ENCODE peak calls at places on chromosomes 1 and 21, in five cellular contexts. R, K, G, M and I are unnamed samples.

GRCh38 chr1:220881918-220882891 is 3.0 kb downstream of the HLX start:
- DNase-seq in R (no peak), K (peak), G (no peak), M (no peak), I (no peak)

GRCh38 chr21:29481641-29482040 is 182.9 kb downstream of the BACH1 start:
- DNase-seq in R (no peak), K (peak), G (no peak), M (no peak), I (no peak)

GRCh38 chr1:83531910-83532309 is 467.0 kb downstream of the TTLL7 start:
- DNase-seq in R (no peak), K (no peak), G (no peak), M (no peak), I (no peak)

GRCh38 chr21:19523731-19524130 is 1120.1 kb upstream of the TMPRSS15 start:
- DNase-seq in R (no peak), K (peak), G (no peak), M (no peak), I (no peak)

GRCh38 chr1:63148825-63149645 is 173.3 kb upstream of the FOXD3 start:
- DNase-seq in R (peak), K (peak), G (peak), M (no peak), I (no peak)

GRCh38 chr1:162193815-162194214 is 124.3 kb downstream of the NOS1AP start:
- DNase-seq in R (no peak), K (no peak), G (no peak), M (no peak), I (no peak)

GRCh38 chr1:109482796-109483638 is 688 bp upstream of the ATXN7L2 start:
- DNase-seq in R (no peak), K (peak), G (no peak), M (no peak), I (no peak)

GRCh38 chr1:59354754-59355337 is 58.0 kb downstream of the FGGY start:
- DNase-seq in R (no peak), K (peak), G (peak), M (no peak), I (no peak)

GRCh38 chr1:98468111-98468717 is 193.3 kb upstream of the SNX7 start:
- DNase-seq in R (peak), K (peak), G (no peak), M (no peak), I (no peak)

GRCh38 chr1:220655961-220656720 is 34.0 kb upstream of the C1orf115 start:
- DNase-seq in R (no peak), K (no peak), G (no peak), M (no peak), I (no peak)

GRCh38 chr1:101284622-101285218 is 47.9 kb downstream of the S1PR1 start:
- DNase-seq in R (no peak), K (no peak), G (no peak), M (no peak), I (no peak)

GRCh38 chr21:28783641-28784185 is 209.0 kb downstream of the LTN1 start:
- DNase-seq in R (no peak), K (no peak), G (no peak), M (no peak), I (no peak)

GRCh38 chr1:214830956-214831355 is 228.0 kb downstream of the CENPF start:
- DNase-seq in R (no peak), K (no peak), G (no peak), M (no peak), I (no peak)

GRCh38 chr1:105138445-105138821 is 1388.7 kb downstream of the AMY1C start:
- DNase-seq in R (no peak), K (peak), G (no peak), M (no peak), I (no peak)

GRCh38 chr1:151639466-151639865 is 27.6 kb downstream of the SNX27 start:
- DNase-seq in R (no peak), K (peak), G (no peak), M (no peak), I (no peak)

GRCh38 chr1:235298772-235299513 is 29.0 kb downstream of the ARID4B start:
- DNase-seq in R (no peak), K (no peak), G (no peak), M (no peak), I (no peak)

GRCh38 chr1:9615316-9616063 is 26.8 kb downstream of the TMEM201 start:
- DNase-seq in R (peak), K (peak), G (peak), M (peak), I (no peak)

GRCh38 chr1:71908313-71908712 is 374.0 kb downstream of the NEGR1 start:
- DNase-seq in R (no peak), K (peak), G (no peak), M (no peak), I (no peak)

GRCh38 chr1:7770939-7771672 is at the start of gene VAMP3:
- DNase-seq in R (peak), K (peak), G (peak), M (peak), I (peak)

GRCh38 chr1:181608386-181608785 is 125.1 kb downstream of the CACNA1E start:
- DNase-seq in R (no peak), K (no peak), G (no peak), M (no peak), I (no peak)
- TF ChIP-seq CTCF in R (no peak), K (no peak), G (no peak), M (no peak), I (no peak)

DNA sequence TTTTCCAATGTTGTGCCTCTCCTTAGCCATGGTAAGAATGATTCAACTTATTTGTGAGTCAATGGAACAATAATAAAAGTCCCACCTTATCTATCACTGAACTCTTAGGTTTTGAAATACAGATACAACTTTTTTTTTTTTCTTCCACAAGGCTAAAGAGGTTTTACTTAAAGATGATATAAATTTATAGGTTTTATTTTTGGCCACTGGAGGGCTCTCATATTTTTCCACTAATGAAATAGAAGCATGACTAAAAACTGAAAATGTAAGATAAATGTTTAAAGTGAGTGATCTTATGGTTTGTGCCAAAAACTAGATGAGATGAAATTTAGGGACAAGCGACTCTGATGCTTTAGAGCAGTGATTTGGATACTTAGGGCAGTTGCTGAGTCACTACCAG is 499.0 kb downstream of the NUF2 start:
- DNase-seq in R (no peak), K (peak), G (no peak), M (no peak), I (no peak)
- TF ChIP-seq CTCF in R (peak), K (peak), G (no peak), M (no peak), I (peak)

DNA sequence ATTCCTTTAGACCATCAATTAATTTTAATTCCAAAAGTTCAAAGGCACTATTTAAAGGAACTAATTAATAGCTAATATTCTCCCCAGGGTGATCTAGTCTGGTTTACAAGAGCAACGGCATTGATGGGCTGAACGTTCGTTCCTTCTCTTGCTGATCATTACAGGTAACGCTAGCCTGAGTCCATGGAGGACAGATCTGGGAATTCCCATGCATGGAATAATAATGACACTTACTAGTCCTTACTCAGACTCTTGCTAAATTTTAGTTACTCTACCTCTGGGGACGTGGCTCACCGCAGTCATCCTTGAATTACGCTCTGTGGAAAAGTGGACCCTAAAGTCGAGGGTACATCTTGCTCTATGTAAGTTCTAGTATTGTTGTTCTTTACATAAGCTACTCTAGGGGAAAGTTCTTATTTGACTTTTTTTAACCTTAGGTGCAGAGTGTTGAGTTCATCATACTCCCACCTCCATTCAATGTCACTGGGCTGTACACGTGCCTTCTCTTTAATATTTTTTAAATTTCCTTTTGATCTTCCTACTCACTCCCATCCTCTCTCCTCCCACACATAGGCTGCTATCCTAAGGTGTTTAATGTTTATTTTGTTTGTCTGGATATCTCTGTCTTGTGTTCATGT is 133.9 kb downstream of the ZNF281 start:
- DNase-seq in R (no peak), K (no peak), G (no peak), M (no peak), I (no peak)
- TF ChIP-seq CTCF in R (no peak), K (no peak), G (no peak), M (no peak), I (no peak)

GRCh38 chr21:37166733-37167132 is 93.7 kb downstream of the TTC3 start:
- DNase-seq in R (peak), K (no peak), G (no peak), M (no peak), I (no peak)
- TF ChIP-seq CTCF in R (peak), K (no peak), G (no peak), M (no peak), I (peak)

GRCh38 chr1:240691521-240692338 is 79.8 kb upstream of the GREM2 start:
- DNase-seq in R (peak), K (peak), G (peak), M (peak), I (no peak)
- TF ChIP-seq CTCF in R (peak), K (peak), G (peak), M (no peak), I (peak)

GRCh38 chr1:84689514-84690396 is 506 bp downstream of the SSX2IP start:
- DNase-seq in R (peak), K (no peak), G (peak), M (peak), I (peak)
- TF ChIP-seq CTCF in R (peak), K (peak), G (no peak), M (no peak), I (peak)

GRCh38 chr1:228265167-228265566 is 57.3 kb downstream of the OBSCN start:
- DNase-seq in R (no peak), K (peak), G (no peak), M (no peak), I (no peak)
- TF ChIP-seq CTCF in R (no peak), K (peak), G (no peak), M (no peak), I (peak)

DNA sequence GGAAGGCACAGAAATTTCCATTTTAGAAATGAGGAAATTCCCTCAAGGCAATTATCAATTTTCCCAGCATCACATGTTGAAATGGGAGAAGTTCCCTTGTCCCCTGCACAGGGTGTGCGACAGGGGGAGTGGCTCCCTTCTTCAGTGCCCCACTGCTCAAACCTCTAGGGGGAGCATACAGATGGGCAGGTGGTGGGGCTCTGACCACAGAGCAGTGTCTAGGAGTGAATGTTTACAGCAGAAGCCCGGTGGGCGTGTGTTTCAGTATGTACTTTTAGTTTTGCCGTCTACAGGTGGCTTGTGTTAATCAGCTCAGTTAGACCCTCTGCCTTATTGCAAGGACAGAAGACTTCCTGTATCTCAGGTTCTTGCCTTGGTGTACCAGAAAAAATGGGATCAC is 493.7 kb upstream of the PLXNA2 start:
- DNase-seq in R (peak), K (no peak), G (no peak), M (no peak), I (no peak)
- TF ChIP-seq CTCF in R (peak), K (no peak), G (no peak), M (no peak), I (no peak)